ENCODE peak calls at places on chromosomes 13 and 19, in four cellular contexts. W is neuronal stem cell, H is mesendoderm, D is IMR-90. A is an unnamed sample.

GRCh38 chr13:20882206-20882605 is 20.3 kb downstream of the XPO4 start:
- DNase-seq in W (no peak), H (peak), D (peak), A (no peak)

GRCh38 chr13:67630640-67631039 is 400.5 kb upstream of the PCDH9 start:
- DNase-seq in W (no peak), H (no peak), D (no peak), A (no peak)

GRCh38 chr13:83298636-83299035 is 583.6 kb downstream of the SLITRK1 start:
- DNase-seq in W (no peak), H (no peak), D (no peak), A (no peak)

GRCh38 chr19:50250450-50251136 is 47.2 kb downstream of the MYH14 start:
- DNase-seq in W (no peak), H (no peak), D (no peak), A (no peak)

GRCh38 chr13:109835321-109835720 is 48.9 kb upstream of the IRS2 start:
- DNase-seq in W (no peak), H (no peak), D (peak), A (no peak)

GRCh38 chr19:57664269-57665127 is 4.2 kb upstream of the ZSCAN4 start:
- DNase-seq in W (peak), H (peak), D (peak), A (peak)

GRCh38 chr13:82758056-82758455 is 1124.2 kb downstream of the SLITRK1 start:
- DNase-seq in W (no peak), H (peak), D (peak), A (no peak)

GRCh38 chr19:57436392-57436791 is 1.3 kb downstream of the ZNF749 start:
- DNase-seq in W (no peak), H (peak), D (no peak), A (no peak)

GRCh38 chr19:10404888-10405808 is 1.8 kb upstream of the CDC37 start:
- DNase-seq in W (no peak), H (no peak), D (no peak), A (no peak)

GRCh38 chr19:30897553-30897952 is 451.7 kb downstream of the TSHZ3 start:
- DNase-seq in W (no peak), H (no peak), D (no peak), A (no peak)

GRCh38 chr13:98399756-98400155 is 177.2 kb downstream of the STK24 start:
- DNase-seq in W (no peak), H (no peak), D (no peak), A (no peak)

GRCh38 chr13:78759704-78760103 is 100.7 kb upstream of the OBI1 start:
- DNase-seq in W (no peak), H (peak), D (no peak), A (no peak)

GRCh38 chr13:77599351-77599750 is 63.8 kb downstream of the SCEL start:
- DNase-seq in W (no peak), H (no peak), D (no peak), A (no peak)

GRCh38 chr19:33796164-33797100 is at the start of gene KCTD15:
- DNase-seq in W (peak), H (peak), D (peak), A (no peak)

GRCh38 chr13:66312312-66313087 is 917.6 kb downstream of the PCDH9 start:
- DNase-seq in W (no peak), H (no peak), D (peak), A (no peak)

GRCh38 chr19:16957151-16957662 is 68.4 kb downstream of the F2RL3 start:
- DNase-seq in W (no peak), H (no peak), D (no peak), A (no peak)

GRCh38 chr13:50760751-50761150 is 82.7 kb downstream of the DLEU7 start:
- DNase-seq in W (no peak), H (no peak), D (no peak), A (no peak)

GRCh38 chr13:48315981-48316380 is 12.4 kb downstream of the RB1 start:
- DNase-seq in W (no peak), H (no peak), D (no peak), A (no peak)

GRCh38 chr13:94988654-94989053 is 276.3 kb upstream of the SOX21 start:
- DNase-seq in W (no peak), H (peak), D (no peak), A (no peak)

GRCh38 chr19:49746206-49746958 is 16.7 kb downstream of the TSKS start:
- DNase-seq in W (no peak), H (peak), D (no peak), A (peak)

GRCh38 chr19:41214161-41214560 is 4.9 kb upstream of the AXL start:
- DNase-seq in W (no peak), H (no peak), D (no peak), A (no peak)

GRCh38 chr13:38348890-38349289 is 761 bp upstream of the UFM1 start:
- DNase-seq in W (peak), H (peak), D (peak), A (peak)

GRCh38 chr19:16067205-16067938 is 8.9 kb upstream of the TPM4 start:
- DNase-seq in W (no peak), H (no peak), D (peak), A (no peak)

GRCh38 chr13:35860661-35861060 is 270.5 kb downstream of the DCLK1 start:
- DNase-seq in W (no peak), H (no peak), D (no peak), A (no peak)

GRCh38 chr19:53993448-53993847 is 2.0 kb downstream of the CACNG6 start:
- DNase-seq in W (no peak), H (no peak), D (no peak), A (no peak)

GRCh38 chr19:8585894-8586750 is 8.9 kb upstream of the MYO1F start:
- DNase-seq in W (peak), H (peak), D (no peak), A (peak)

GRCh38 chr19:15107056-15108010 is at the start of gene SYDE1:
- DNase-seq in W (peak), H (peak), D (peak), A (peak)

GRCh38 chr19:12485571-12485970 is 955 bp upstream of the ZNF709 start:
- DNase-seq in W (no peak), H (peak), D (no peak), A (no peak)

GRCh38 chr19:2215281-2215751 is 20.8 kb downstream of the PLEKHJ1 start:
- DNase-seq in W (no peak), H (peak), D (no peak), A (no peak)
- H2BK120ac ChIP-seq in W (no peak), H (no peak), D (no peak), A (no peak)

DNA sequence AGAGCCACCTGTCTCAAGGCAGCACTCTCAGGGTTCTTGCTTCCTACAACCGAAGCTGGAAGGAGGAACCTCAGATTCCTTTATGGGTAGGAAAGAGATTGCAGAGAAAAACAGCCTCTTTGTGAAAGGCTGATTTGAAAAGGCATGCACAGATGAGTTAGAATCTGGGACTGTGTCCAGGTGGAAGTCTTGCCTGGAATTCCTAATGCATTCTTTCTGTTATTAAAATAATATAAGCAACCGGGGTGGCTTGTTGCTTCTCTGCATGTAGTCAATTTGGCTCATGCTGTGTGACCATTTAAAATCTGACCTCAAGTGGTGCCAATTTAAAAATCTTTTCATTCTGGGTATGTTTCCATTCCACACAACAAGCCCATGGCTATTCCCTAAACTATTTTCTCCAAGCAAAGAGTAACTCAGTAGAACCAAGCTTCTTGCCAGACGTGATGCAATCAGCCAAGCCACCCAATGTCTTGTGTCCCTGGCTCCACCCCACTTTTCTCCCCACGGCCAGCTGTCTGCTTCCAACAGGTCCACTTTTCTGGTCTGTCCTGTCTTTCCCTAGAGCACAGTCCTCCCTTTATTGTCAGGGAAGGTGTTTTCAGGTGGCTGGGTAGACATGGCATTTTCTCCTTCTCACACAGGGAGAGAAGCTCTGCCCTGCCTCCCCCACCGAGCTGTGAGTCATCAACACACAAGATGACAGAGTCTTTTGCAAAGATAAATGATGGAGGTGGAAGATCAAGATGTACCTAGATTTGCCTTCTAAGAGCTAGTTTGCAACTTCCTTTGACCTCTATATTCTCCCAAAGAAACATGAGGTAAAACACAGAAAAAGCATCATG is 394.3 kb downstream of the FOXO1 start:
- DNase-seq in W (no peak), H (peak), D (peak), A (peak)
- H2AK5ac ChIP-seq in W (no peak), H (no peak), D (no peak), A (peak)

GRCh38 chr19:39968789-39969188 is 2.2 kb upstream of the PSMC4 start:
- DNase-seq in W (no peak), H (no peak), D (no peak), A (no peak)

GRCh38 chr19:39969266-39969665 is 1.7 kb upstream of the PSMC4 start:
- DNase-seq in W (no peak), H (no peak), D (peak), A (no peak)

GRCh38 chr19:39970424-39970673 is 616 bp upstream of the PSMC4 start:
- DNase-seq in W (no peak), H (no peak), D (no peak), A (no peak)

GRCh38 chr19:39970674-39971379 is at the start of gene PSMC4:
- DNase-seq in W (peak), H (peak), D (peak), A (peak)

GRCh38 chr19:39969681-39970423 is 1.1 kb upstream of the PSMC4 start:
- DNase-seq in W (no peak), H (no peak), D (no peak), A (no peak)
- H2BK120ac ChIP-seq in W (no peak), H (no peak), D (no peak), A (no peak)

GRCh38 chr13:29718694-29719093 is 123.2 kb upstream of the SLC7A1 start:
- DNase-seq in W (no peak), H (no peak), D (no peak), A (no peak)

GRCh38 chr13:29716493-29716892 is 121.0 kb upstream of the SLC7A1 start:
- DNase-seq in W (no peak), H (no peak), D (no peak), A (no peak)

GRCh38 chr13:29722415-29722814 is 126.9 kb upstream of the SLC7A1 start:
- DNase-seq in W (no peak), H (no peak), D (no peak), A (no peak)

DNA sequence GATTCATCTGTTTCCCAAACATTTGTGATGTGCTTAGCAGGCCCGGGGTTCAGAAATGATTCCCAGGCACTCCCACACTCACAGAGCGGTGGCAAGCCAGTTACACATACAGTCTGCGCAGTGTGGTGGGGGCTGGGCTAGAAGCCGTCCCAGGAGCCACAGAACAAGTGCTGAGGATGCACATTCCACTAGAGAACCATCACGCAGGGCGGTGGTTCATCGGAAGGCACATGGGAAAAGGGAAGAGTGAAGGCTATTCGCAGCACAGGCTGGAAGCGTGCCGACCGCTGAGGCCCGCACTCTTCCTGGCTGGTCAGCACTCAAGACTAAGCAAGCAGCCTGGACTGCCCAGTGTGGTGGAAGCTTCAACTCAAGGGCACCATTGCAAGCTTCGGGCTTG is 126.3 kb upstream of the SLC7A1 start:
- DNase-seq in W (no peak), H (no peak), D (no peak), A (no peak)
- H2AK5ac ChIP-seq in W (no peak), H (no peak), D (no peak), A (no peak)

GRCh38 chr13:108365255-108365654 is 95.7 kb downstream of the TNFSF13B start:
- DNase-seq in W (no peak), H (no peak), D (no peak), A (no peak)

GRCh38 chr13:108361769-108362168 is 92.3 kb downstream of the TNFSF13B start:
- DNase-seq in W (no peak), H (no peak), D (no peak), A (no peak)

GRCh38 chr13:108357228-108357627 is 87.7 kb downstream of the TNFSF13B start:
- DNase-seq in W (no peak), H (no peak), D (no peak), A (no peak)

GRCh38 chr13:108363651-108364050 is 94.1 kb downstream of the TNFSF13B start:
- DNase-seq in W (no peak), H (no peak), D (no peak), A (no peak)

GRCh38 chr13:108360139-108360538 is 90.6 kb downstream of the TNFSF13B start:
- DNase-seq in W (no peak), H (peak), D (no peak), A (no peak)
- H2BK120ac ChIP-seq in W (no peak), H (no peak), D (no peak), A (no peak)

DNA sequence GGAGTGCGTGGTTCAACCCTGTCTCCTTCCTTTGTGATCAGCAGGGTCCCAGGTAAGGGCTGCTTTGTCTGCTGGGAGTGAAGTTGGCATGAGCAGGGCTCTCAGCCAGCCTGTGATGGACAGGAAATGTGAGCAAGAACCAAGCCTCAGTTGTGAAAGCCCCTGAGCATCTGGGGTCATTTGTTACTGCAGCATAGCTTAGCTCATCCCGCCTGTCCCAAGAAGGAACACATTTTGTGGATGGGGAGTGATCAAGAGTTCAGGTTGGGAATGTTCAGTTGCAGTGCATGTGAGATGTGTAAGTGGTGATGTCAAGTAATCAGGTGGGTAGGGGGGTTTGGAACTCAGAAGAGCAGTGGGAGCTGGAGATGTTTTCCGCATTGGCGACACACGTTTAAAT is 152.4 kb downstream of the DPF1 start:
- DNase-seq in W (no peak), H (no peak), D (no peak), A (no peak)
- H2AK5ac ChIP-seq in W (no peak), H (no peak), D (peak), A (no peak)

DNA sequence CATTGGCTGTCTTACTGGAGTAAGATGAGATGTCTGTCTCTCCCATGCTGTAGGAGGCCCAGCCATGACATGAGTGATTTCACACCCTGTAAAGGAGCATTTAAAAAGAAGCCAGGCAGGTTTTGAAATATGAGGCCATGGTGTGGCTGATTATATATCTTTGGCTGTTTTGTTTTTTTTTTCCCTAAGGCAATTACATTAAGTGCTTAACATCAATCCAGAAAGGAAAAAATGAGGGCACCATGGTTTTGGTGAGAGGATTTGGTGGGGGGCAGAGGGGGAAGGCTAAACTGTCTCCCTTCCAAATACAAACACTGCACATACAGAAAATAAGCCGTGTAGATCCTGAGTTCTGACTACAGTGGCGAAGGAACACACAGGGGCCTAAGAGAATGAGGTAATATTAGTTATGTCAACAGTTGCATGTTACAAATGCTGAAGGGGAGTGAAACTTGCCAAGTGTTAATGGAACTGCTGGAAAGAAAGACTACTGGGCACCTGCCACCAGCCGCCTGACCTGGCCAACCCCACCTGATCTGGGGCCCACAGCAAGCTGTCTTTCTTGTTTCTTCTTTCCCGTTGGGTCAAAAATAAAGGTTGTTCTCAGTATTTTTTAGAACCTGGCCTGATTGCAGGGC is 183.7 kb upstream of the TSC22D1 start:
- DNase-seq in W (no peak), H (no peak), D (peak), A (peak)
- H2BK120ac ChIP-seq in W (no peak), H (no peak), D (peak), A (no peak)

DNA sequence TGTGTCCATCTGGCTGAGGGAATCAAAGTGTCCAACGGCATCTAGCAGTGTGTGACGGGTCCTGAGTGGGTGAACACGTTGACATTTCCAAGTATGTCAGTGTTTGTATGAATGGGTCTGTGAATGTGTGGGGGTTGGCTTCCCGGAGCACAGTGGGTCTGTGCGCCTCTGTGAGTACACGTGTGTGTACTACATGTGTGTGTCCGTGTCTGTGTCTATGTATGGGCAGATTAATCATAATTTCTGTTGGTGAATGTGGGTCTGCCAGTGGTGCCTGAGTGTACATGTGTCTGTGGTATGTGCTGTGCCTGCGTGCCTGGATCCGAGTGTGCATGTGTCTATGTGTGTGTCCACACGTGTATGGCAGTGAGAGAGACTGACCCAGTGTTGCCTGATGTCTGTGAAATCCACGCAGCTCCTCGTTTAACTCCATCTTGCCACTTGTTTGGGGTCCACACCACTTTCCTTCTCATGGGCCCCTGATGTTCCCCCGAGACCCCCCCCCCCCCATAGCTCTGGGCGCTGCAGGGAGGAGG is 5.4 kb downstream of the CCDC8 start:
- DNase-seq in W (no peak), H (no peak), D (no peak), A (no peak)
- H2AK5ac ChIP-seq in W (peak), H (no peak), D (peak), A (no peak)

GRCh38 chr19:44845612-44846454 is at the start of gene NECTIN2:
- DNase-seq in W (peak), H (peak), D (peak), A (peak)

GRCh38 chr19:44848805-44849457 is 2.8 kb downstream of the NECTIN2 start:
- DNase-seq in W (peak), H (peak), D (no peak), A (no peak)

GRCh38 chr19:44848036-44848804 is 2.1 kb downstream of the NECTIN2 start:
- DNase-seq in W (peak), H (peak), D (peak), A (peak)

GRCh38 chr19:44846455-44847143 is 502 bp downstream of the NECTIN2 start:
- DNase-seq in W (peak), H (peak), D (no peak), A (peak)

GRCh38 chr19:44847144-44848035 is 1.3 kb downstream of the NECTIN2 start:
- DNase-seq in W (peak), H (peak), D (peak), A (peak)
- H2BK120ac ChIP-seq in W (peak), H (peak), D (peak), A (peak)

GRCh38 chr19:5567360-5567970 is at the start of gene TINCR:
- DNase-seq in W (no peak), H (peak), D (no peak), A (no peak)

GRCh38 chr19:5563008-5563431 is 4.7 kb downstream of the TINCR start:
- DNase-seq in W (no peak), H (peak), D (no peak), A (no peak)

GRCh38 chr19:5562280-5562679 is 5.5 kb downstream of the TINCR start:
- DNase-seq in W (no peak), H (no peak), D (no peak), A (no peak)

GRCh38 chr19:5563941-5564612 is 3.7 kb downstream of the TINCR start:
- DNase-seq in W (no peak), H (peak), D (peak), A (peak)

GRCh38 chr19:5564930-5565329 is 2.8 kb downstream of the TINCR start:
- DNase-seq in W (no peak), H (no peak), D (no peak), A (peak)
- H2AK5ac ChIP-seq in W (peak), H (no peak), D (no peak), A (peak)

A was measured in trophoblast cell.